ENCODE peak calls at places on chromosome 13, in six cellular contexts. H is ovary; Z is cardiac muscle cell; W is naive thymus-derived CD8-positive, alpha-beta T cell; F is stimulated activated naive CD8-positive, alpha-beta T cell treated with anti-CD3 and anti-CD28 coated beads, Interleukin-15, Interleukin-2, amounts not matched to agents 100 U/mL and 50 U/mL, for 24 hours; X is IMR-90. E is an unnamed sample.

GRCh38 chr13:31862828-31863227 is 123.5 kb downstream of the RXFP2 start:
- DNase-seq in H (no peak), Z (no peak), W (no peak), F (no peak), X (no peak), E (no peak)

GRCh38 chr13:37681295-37682032 is 82.9 kb upstream of the POSTN start:
- DNase-seq in H (no peak), Z (peak; percentile 84), W (no peak), F (no peak), X (peak; percentile 94), E (no peak)

GRCh38 chr13:113805431-113806103 is 46.5 kb downstream of the TMEM255B start:
- DNase-seq in H (no peak), Z (no peak), W (no peak), F (no peak), X (no peak), E (no peak)

GRCh38 chr13:98675837-98676236 is 76.6 kb downstream of the SLC15A1 start:
- DNase-seq in H (no peak), Z (no peak), W (no peak), F (no peak), X (no peak), E (no peak)

GRCh38 chr13:35252536-35253205 is 223.8 kb downstream of the MAB21L1 start:
- DNase-seq in H (no peak), Z (no peak), W (no peak), F (no peak), X (no peak), E (no peak)

GRCh38 chr13:82772802-82773201 is 1109.5 kb downstream of the SLITRK1 start:
- DNase-seq in H (no peak), Z (peak; percentile 17), W (no peak), F (no peak), X (peak; percentile 47), E (no peak)

GRCh38 chr13:37105251-37105714 is at the start of gene CSNK1A1L:
- DNase-seq in H (no peak), Z (no peak), W (no peak), F (no peak), X (no peak), E (no peak)

GRCh38 chr13:32264407-32264806 is 50.8 kb downstream of the ZAR1L start:
- DNase-seq in H (no peak), Z (peak; percentile 83), W (no peak), F (no peak), X (peak; percentile 55), E (no peak)

GRCh38 chr13:42883142-42883541 is 101.8 kb downstream of the FAM216B start:
- DNase-seq in H (no peak), Z (peak; percentile 56), W (no peak), F (no peak), X (no peak), E (no peak)

GRCh38 chr13:81562598-81562997 is 1221.7 kb upstream of the SPRY2 start:
- DNase-seq in H (no peak), Z (no peak), W (no peak), F (no peak), X (no peak), E (no peak)

GRCh38 chr13:35857769-35858168 is 273.4 kb downstream of the DCLK1 start:
- DNase-seq in H (no peak), Z (peak; percentile 33), W (no peak), F (no peak), X (peak; percentile 32), E (no peak)

GRCh38 chr13:101946411-101946810 is 455.4 kb downstream of the FGF14 start:
- DNase-seq in H (no peak), Z (no peak), W (no peak), F (no peak), X (no peak), E (no peak)

GRCh38 chr13:83220241-83220640 is 662.0 kb downstream of the SLITRK1 start:
- DNase-seq in H (no peak), Z (no peak), W (no peak), F (no peak), X (peak; percentile 51), E (no peak)

GRCh38 chr13:98094678-98095266 is 48.1 kb upstream of the FARP1 start:
- DNase-seq in H (no peak), Z (no peak), W (no peak), F (no peak), X (no peak), E (no peak)

GRCh38 chr13:46679369-46680180 is 117.4 kb downstream of the ESD start:
- DNase-seq in H (peak; percentile 34), Z (peak; percentile 71), W (peak; percentile 36), F (peak; percentile 27), X (peak; percentile 70), E (peak; percentile 26)

GRCh38 chr13:48977973-48978372 is 2.3 kb downstream of the FNDC3A start:
- DNase-seq in H (no peak), Z (no peak), W (no peak), F (no peak), X (peak; percentile 57), E (no peak)

GRCh38 chr13:95300625-95301134 is 571 bp downstream of the ABCC4 start:
- DNase-seq in H (peak; percentile 52), Z (peak; percentile 38), W (peak; percentile 23), F (peak; percentile 63), X (peak; percentile 67), E (peak; percentile 12)

GRCh38 chr13:44561352-44561751 is 14.8 kb downstream of the TSC22D1 start:
- DNase-seq in H (no peak), Z (no peak), W (no peak), F (no peak), X (no peak), E (no peak)

GRCh38 chr13:21372530-21372929 is 86.6 kb downstream of the ZDHHC20 start:
- DNase-seq in H (no peak), Z (no peak), W (no peak), F (no peak), X (no peak), E (no peak)

GRCh38 chr13:68608147-68608546 is 1378.0 kb upstream of the PCDH9 start:
- DNase-seq in H (no peak), Z (no peak), W (no peak), F (no peak), X (no peak), E (no peak)

GRCh38 chr13:60000081-60000480 is 163.6 kb downstream of the DIAPH3 start:
- DNase-seq in H (no peak), Z (peak; percentile 21), W (no peak), F (no peak), X (peak; percentile 21), E (no peak)

GRCh38 chr13:110379905-110380341 is 72.8 kb downstream of the COL4A2 start:
- DNase-seq in H (no peak), Z (peak; percentile 43), W (no peak), F (no peak), X (peak; percentile 89), E (no peak)

GRCh38 chr13:106562301-106562700 is 5.6 kb downstream of the ARGLU1 start:
- DNase-seq in H (no peak), Z (no peak), W (no peak), F (no peak), X (no peak), E (no peak)

E was measured in central memory CD4-positive, alpha-beta T cell.